ENCODE peak calls at places on chromosome 7, in four cellular contexts. Q is right lobe of liver, Z is PC-9, E is HCT116. B is an unnamed sample.

GRCh38 chr7:76314042-76314721 is 11.7 kb downstream of the HSPB1 start:
- DNase-seq in Q (peak; percentile 96), E (peak; percentile 88), Z (peak; percentile 96), B (peak; percentile 63)

GRCh38 chr7:68250143-68250542 is 1253.5 kb downstream of the TYW1 start:
- DNase-seq in Z (no peak), Q (no peak), E (no peak), B (no peak)

GRCh38 chr7:142355328-142355727 is 97.5 kb upstream of the PRSS58 start:
- DNase-seq in Z (no peak), Q (no peak), E (no peak), B (no peak)

GRCh38 chr7:73431041-73431835 is 2.3 kb upstream of the FZD9 start:
- DNase-seq in Z (peak; percentile 24), Q (no peak), E (no peak), B (no peak)

GRCh38 chr7:22831602-22832001 is 9.0 kb upstream of the TOMM7 start:
- DNase-seq in Z (no peak), E (no peak), Q (no peak), B (no peak)

GRCh38 chr7:150755473-150756099 is 18.4 kb downstream of the GIMAP5 start:
- DNase-seq in Q (no peak), Z (no peak), E (no peak), B (no peak)

GRCh38 chr7:132292803-132293202 is 283.5 kb downstream of the PLXNA4 start:
- DNase-seq in Q (no peak), Z (no peak), E (no peak), B (no peak)

GRCh38 chr7:11485626-11486025 is 346.4 kb downstream of the THSD7A start:
- DNase-seq in Z (no peak), E (no peak), Q (no peak), B (no peak)

GRCh38 chr7:24912874-24913514 is 67.0 kb downstream of the OSBPL3 start:
- DNase-seq in E (no peak), Q (no peak), Z (no peak), B (no peak)

DNA sequence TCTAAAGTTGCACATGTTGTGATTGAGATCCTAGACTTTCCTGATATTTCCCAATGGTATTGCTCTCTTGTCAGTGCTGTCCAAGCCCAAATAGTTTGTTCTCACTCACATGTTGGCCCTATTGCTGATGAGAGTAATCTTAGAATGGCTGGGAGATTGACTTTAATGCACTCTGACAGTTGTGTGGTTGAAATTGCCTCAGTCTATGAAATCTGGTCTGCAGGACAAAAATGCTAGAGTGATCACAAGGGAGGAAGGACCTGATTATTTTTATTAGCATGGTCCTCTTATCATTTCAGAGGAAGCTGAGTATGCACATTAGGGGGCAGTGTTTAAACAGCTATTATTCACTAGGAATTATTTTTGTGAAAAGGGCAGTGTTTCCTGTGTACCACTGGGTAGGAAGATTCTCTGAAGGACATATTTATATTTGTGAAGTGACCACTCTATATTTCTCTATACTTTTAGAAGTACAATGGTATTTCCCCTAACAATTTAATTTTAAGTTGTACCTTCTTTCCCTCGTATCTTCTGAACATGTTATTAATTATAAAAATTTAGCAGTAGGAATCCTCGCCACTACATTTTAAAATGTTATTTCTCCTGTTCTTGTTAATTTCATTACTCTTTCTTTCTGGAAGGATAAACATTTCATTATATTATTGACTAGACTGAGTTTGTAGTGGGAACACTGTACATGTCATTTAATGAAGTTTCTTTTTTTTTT is 64.4 kb downstream of the SUGCT start:
- DNase-seq in Q (no peak), Z (no peak), E (no peak), B (no peak)
- TF ChIP-seq CTCF in Q (peak; percentile 50), Z (peak; percentile 59), E (peak; percentile 38), B (peak; percentile 51)

GRCh38 chr7:149171894-149172533 is 23.3 kb upstream of the ZNF282 start:
- DNase-seq in Z (peak; percentile 17), E (no peak), Q (no peak), B (peak; percentile 44)

GRCh38 chr7:149172534-149172920 is 22.8 kb upstream of the ZNF282 start:
- DNase-seq in Q (no peak), Z (no peak), E (no peak), B (no peak)

GRCh38 chr7:149166142-149166541 is 18.9 kb downstream of the ZNF398 start:
- DNase-seq in Z (no peak), Q (no peak), E (no peak), B (no peak)

GRCh38 chr7:149161241-149161848 is 14.1 kb downstream of the ZNF398 start:
- DNase-seq in Z (no peak), E (no peak), Q (no peak), B (no peak)

DNA sequence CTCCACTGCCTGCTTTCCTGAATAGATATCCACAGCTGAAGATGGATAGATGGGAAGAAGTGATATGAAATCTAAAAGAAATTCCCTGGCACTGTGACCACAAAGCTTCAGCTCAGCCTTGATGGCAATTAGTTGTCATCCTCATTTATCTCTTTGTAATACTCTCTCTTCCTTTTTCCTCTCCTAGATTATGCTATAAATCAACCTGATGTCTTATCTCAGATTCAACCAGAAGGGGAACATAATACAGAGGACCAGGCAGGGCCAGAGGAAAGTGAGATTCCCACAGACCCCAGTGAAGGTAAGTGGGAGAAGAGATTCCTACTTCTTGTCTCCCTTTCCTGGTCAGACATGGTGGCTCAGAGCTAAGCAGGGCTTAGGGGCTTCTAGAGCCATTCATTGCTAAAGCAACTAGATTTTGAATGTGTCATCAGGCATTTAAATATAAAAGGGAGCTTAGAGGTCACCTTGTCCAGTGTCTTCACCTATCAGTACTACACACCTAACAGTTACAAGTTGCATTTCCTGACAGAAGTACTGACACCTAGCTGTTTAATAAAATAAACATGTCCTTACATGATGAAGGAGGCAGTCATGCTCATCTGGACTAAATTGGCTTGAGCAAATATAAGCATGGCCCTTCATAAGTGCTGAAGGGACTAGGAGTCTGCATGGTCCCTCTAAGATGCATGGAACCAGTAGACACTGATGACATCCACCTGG is 19.5 kb downstream of the ZNF398 start:
- DNase-seq in Q (no peak), E (no peak), Z (no peak), B (no peak)
- H3K36me3 ChIP-seq in Q (peaks cover 63% of the 10 kb centered on the region), E (peaks cover 31% of the 10 kb centered on the region), Z (peaks cover 15% of the 10 kb centered on the region), B (peaks cover 1% of the 10 kb centered on the region)

GRCh38 chr7:30514177-30514576 is 9.5 kb upstream of the GGCT start:
- DNase-seq in Q (no peak), Z (no peak), E (no peak), B (no peak)

GRCh38 chr7:30510124-30511074 is 5.8 kb upstream of the GGCT start:
- DNase-seq in Z (no peak), Q (peak; percentile 26), E (peak; percentile 36), B (no peak)

GRCh38 chr7:30511973-30512662 is 7.5 kb upstream of the GGCT start:
- DNase-seq in E (no peak), Z (no peak), Q (no peak), B (no peak)

GRCh38 chr7:30511494-30511893 is 6.9 kb upstream of the GGCT start:
- DNase-seq in Z (no peak), E (no peak), Q (no peak), B (no peak)

DNA sequence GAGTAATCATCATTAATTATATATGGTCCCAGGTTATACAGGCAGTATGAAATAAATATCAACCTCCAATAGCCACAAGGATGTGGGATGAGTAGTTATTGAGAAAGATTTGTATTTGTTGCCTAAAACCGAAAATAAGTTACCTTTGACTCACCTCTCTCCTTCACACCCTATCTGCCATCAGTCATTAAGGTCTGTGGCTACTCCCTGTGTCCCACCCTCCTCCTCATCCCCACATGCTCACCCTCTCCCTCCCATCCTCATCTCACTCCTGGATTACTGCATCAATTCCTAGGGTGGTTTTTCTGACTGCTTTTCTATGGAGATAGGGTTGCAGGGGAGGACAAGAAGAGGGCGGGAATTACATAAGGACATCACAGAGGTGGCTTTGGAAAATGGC is 9.1 kb upstream of the GGCT start:
- DNase-seq in Q (no peak), E (no peak), Z (no peak), B (no peak)
- H3K27me3 ChIP-seq in Q (no peaks in the 10 kb centered on the region), E (no peaks in the 10 kb centered on the region), Z (no peaks in the 10 kb centered on the region), B (no peaks in the 10 kb centered on the region)

DNA sequence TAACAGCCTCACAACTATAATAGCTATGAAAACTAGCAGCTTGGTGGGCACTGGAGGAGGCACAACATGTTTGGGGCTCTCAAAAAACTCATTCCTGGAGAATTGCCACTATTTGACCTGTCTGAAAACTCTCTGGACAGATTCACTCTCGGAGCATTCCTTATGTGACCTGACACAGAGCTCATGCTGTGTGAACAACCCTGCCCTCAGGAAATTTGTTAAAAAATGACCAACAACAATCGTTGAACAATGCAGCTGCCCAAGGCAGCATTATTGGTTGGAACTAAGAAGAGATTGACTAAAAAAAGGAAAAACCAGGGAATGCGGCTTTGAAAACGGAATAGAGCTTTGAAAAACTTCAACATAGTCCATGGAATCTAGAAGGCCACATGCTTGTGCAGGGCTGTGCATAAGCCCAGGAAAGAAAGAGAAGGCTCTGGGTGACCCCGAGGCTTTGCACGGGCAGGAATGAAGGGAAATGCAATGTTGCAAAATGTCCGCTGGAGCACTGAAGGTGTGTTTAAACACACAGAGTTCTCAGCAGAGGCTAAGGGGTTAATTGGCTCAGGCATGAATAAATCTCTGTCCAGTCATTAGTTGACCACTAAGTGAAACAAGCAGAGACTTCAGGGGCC is 52.8 kb downstream of the NAMPT start:
- DNase-seq in Z (no peak), Q (no peak), E (no peak), B (no peak)
- TF ChIP-seq CTCF in Z (no peak), Q (no peak), E (no peak), B (no peak)

DNA sequence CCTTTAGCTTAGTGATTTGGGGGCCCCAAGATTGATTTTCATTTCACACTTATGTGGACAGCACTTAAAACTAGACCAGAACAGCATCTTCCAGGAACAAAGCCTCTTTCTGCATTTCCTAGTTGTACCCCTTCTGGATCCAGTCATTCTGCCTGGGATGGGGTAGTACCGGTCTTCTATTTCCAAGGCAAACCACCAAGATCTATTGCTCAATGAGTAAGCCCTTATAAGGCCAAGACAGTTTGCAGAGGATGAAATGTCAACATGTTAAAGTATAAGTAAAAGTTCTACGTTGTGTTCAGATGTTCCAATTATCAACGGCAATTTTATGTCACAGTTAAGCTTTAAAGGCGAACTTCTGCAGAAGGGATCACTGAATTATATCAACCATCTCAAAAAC is 106.9 kb upstream of the ZNF746 start:
- DNase-seq in Z (no peak), Q (no peak), E (no peak), B (no peak)
- H3K36me3 ChIP-seq in Z (peaks cover 30% of the 10 kb centered on the region), Q (peaks cover 32% of the 10 kb centered on the region), E (peaks cover 7% of the 10 kb centered on the region), B (peaks cover 1% of the 10 kb centered on the region)

GRCh38 chr7:29807179-29807841 is 1.0 kb downstream of the WIPF3 start:
- DNase-seq in Z (no peak), Q (peak; percentile 65), E (peak; percentile 34), B (no peak)
- H3K27me3 ChIP-seq in Z (peaks cover 37% of the 10 kb centered on the region), Q (no peaks in the 10 kb centered on the region), E (no peaks in the 10 kb centered on the region), B (peaks cover 32% of the 10 kb centered on the region)

GRCh38 chr7:155356323-155357105 is 58.8 kb downstream of the INSIG1 start:
- DNase-seq in E (peak; percentile 31), Z (peak; percentile 49), Q (no peak), B (no peak)
- TF ChIP-seq CTCF in E (peak; percentile 55), Z (peak; percentile 68), Q (peak; percentile 48), B (peak; percentile 37)

GRCh38 chr7:5388905-5389433 is 34.7 kb downstream of the TNRC18 start:
- DNase-seq in Q (no peak), E (no peak), Z (no peak), B (no peak)
- H3K36me3 ChIP-seq in Q (peaks cover 80% of the 10 kb centered on the region), E (peaks cover 21% of the 10 kb centered on the region), Z (peaks cover 40% of the 10 kb centered on the region), B (peaks cover 1% of the 10 kb centered on the region)

GRCh38 chr7:42237891-42238531 is 1.0 kb upstream of the GLI3 start:
- DNase-seq in Z (no peak), E (no peak), Q (peak; percentile 49), B (no peak)
- H3K27me3 ChIP-seq in Z (peaks cover 61% of the 10 kb centered on the region), E (no peaks in the 10 kb centered on the region), Q (no peaks in the 10 kb centered on the region), B (no peaks in the 10 kb centered on the region)

B was measured in kidney epithelial cell.